ENCODE peak calls at places on chromosomes 5 and 9, in four cellular contexts. R, D, Q and U are unnamed samples.

GRCh38 chr9:96618209-96619108 is 1.2 kb downstream of the CDC14B start:
- DNase-seq in R (no peak), D (peak), Q (peak), U (no peak)

GRCh38 chr5:71751422-71751821 is 32.3 kb downstream of the CARTPT start:
- DNase-seq in R (no peak), D (no peak), Q (no peak), U (no peak)

GRCh38 chr5:1161108-1161831 is 40.1 kb upstream of the SLC6A19 start:
- DNase-seq in R (no peak), D (no peak), Q (no peak), U (no peak)

GRCh38 chr5:144206136-144206535 is 35.5 kb downstream of the KCTD16 start:
- DNase-seq in R (no peak), D (no peak), Q (no peak), U (no peak)

GRCh38 chr5:172477466-172477865 is 23.1 kb upstream of the SH3PXD2B start:
- DNase-seq in R (no peak), D (no peak), Q (no peak), U (no peak)

GRCh38 chr9:135605238-135605781 is 34.0 kb downstream of the GLT6D1 start:
- DNase-seq in R (no peak), D (no peak), Q (no peak), U (no peak)

GRCh38 chr5:35112300-35112699 is 64.6 kb upstream of the AGXT2 start:
- DNase-seq in R (no peak), D (no peak), Q (no peak), U (no peak)

GRCh38 chr9:113648586-113648985 is 185.1 kb downstream of the RGS3 start:
- DNase-seq in R (no peak), D (no peak), Q (no peak), U (no peak)

GRCh38 chr9:98132806-98133631 is 14.0 kb upstream of the TRIM14 start:
- DNase-seq in R (no peak), D (no peak), Q (no peak), U (no peak)

GRCh38 chr5:159198063-159199036 is 11.0 kb downstream of the RNF145 start:
- DNase-seq in R (no peak), D (no peak), Q (no peak), U (peak)

GRCh38 chr5:4245511-4245910 is 649.9 kb downstream of the IRX1 start:
- DNase-seq in R (no peak), D (no peak), Q (no peak), U (no peak)

GRCh38 chr9:100626949-100627348 is 49.1 kb downstream of the CAVIN4 start:
- DNase-seq in R (no peak), D (no peak), Q (no peak), U (no peak)

GRCh38 chr5:175381116-175381515 is 62.9 kb downstream of the DRD1 start:
- DNase-seq in R (no peak), D (no peak), Q (no peak), U (no peak)

GRCh38 chr9:109082091-109082620 is 37.6 kb downstream of the TMEM245 start:
- DNase-seq in R (no peak), D (no peak), Q (no peak), U (no peak)

GRCh38 chr5:65611524-65611923 is 12.6 kb downstream of the TRIM23 start:
- DNase-seq in R (no peak), D (no peak), Q (no peak), U (no peak)

GRCh38 chr5:57989378-57989777 is 470.5 kb downstream of the PLK2 start:
- DNase-seq in R (no peak), D (no peak), Q (no peak), U (no peak)

GRCh38 chr5:54518146-54519082 is 855 bp downstream of the SNX18 start:
- DNase-seq in R (peak), D (peak), Q (peak), U (no peak)

GRCh38 chr9:112142420-112142819 is 32.7 kb downstream of the SUSD1 start:
- DNase-seq in R (no peak), D (no peak), Q (no peak), U (no peak)

GRCh38 chr5:36692791-36693763 is 86.7 kb downstream of the SLC1A3 start:
- DNase-seq in R (peak), D (no peak), Q (peak), U (no peak)

GRCh38 chr9:136726631-136727191 is 14.3 kb downstream of the DIPK1B start:
- DNase-seq in R (no peak), D (no peak), Q (peak), U (peak)

GRCh38 chr9:91186311-91187101 is 175.2 kb downstream of the AUH start:
- DNase-seq in R (no peak), D (no peak), Q (no peak), U (no peak)

GRCh38 chr5:170408189-170408588 is 19.0 kb upstream of the KCNMB1 start:
- DNase-seq in R (no peak), D (no peak), Q (no peak), U (no peak)

GRCh38 chr5:171610686-171611085 is 174.9 kb upstream of the SMIM23 start:
- DNase-seq in R (no peak), D (no peak), Q (no peak), U (no peak)

GRCh38 chr9:135521608-135522095 is 412 bp downstream of the LCN1 start:
- DNase-seq in R (no peak), D (no peak), Q (no peak), U (no peak)

GRCh38 chr9:35954942-35955546 is 2.9 kb downstream of the OR2S2 start:
- DNase-seq in R (peak), D (no peak), Q (peak), U (peak)

GRCh38 chr5:73564018-73564417 is 1.4 kb downstream of the ANKRA2 start:
- DNase-seq in R (no peak), D (no peak), Q (no peak), U (no peak)

GRCh38 chr5:154802050-154802449 is 46.9 kb downstream of the LARP1 start:
- DNase-seq in R (no peak), D (no peak), Q (no peak), U (no peak)

GRCh38 chr5:68214472-68215207 is 916 bp upstream of the PIK3R1 start:
- DNase-seq in R (no peak), D (no peak), Q (no peak), U (no peak)

GRCh38 chr9:120396926-120397325 is 183.0 kb downstream of the CDK5RAP2 start:
- DNase-seq in R (no peak), D (no peak), Q (no peak), U (no peak)

GRCh38 chr5:157358871-157359270 is 92.9 kb downstream of the CYFIP2 start:
- DNase-seq in R (no peak), D (no peak), Q (no peak), U (no peak)

GRCh38 chr9:107597743-107598217 is 108.2 kb upstream of the KLF4 start:
- DNase-seq in R (no peak), D (no peak), Q (no peak), U (no peak)

GRCh38 chr9:102253099-102253498 is 514.7 kb upstream of the GRIN3A start:
- DNase-seq in R (no peak), D (no peak), Q (no peak), U (no peak)

GRCh38 chr5:131252824-131253171 is 11.1 kb upstream of the CDC42SE2 start:
- DNase-seq in R (no peak), D (peak), Q (no peak), U (peak)

GRCh38 chr9:116546711-116547581 is 140.2 kb upstream of the TRIM32 start:
- DNase-seq in R (no peak), D (no peak), Q (no peak), U (no peak)